ENCODE peak calls at places on chromosomes 16 and 17, in ten cellular contexts. D is cardiac muscle cell, S is neural progenitor cell, A is cardiac fibroblast, W is heart right ventricle, V is Caco-2, G is fibroblast of lung, E is SK-N-SH, H is activated B cell treated with CpG ODN at 0.5 μM for 24 hours, B is glutamatergic neuron. Z is an unnamed sample.
A peak's percentile ranks its signal among the peaks of the same experiment; 100 is the strongest.

GRCh38 chr16:65509172-65509571 is 387.3 kb upstream of the CDH11 start:
- DNase-seq in D (no peak), S (no peak), A (no peak), W (no peak), V (no peak), G (no peak), E (no peak), H (no peak), B (no peak), Z (no peak)

GRCh38 chr17:34363183-34363661 is at the start of gene CCL1:
- DNase-seq in D (no peak), S (no peak), A (no peak), W (no peak), V (no peak), G (no peak), E (no peak), H (no peak), B (no peak), Z (no peak)

GRCh38 chr17:77374170-77374936 is 233.6 kb downstream of the SEC14L1 start:
- DNase-seq in D (peak; percentile 93), S (peak; percentile 96), A (peak; percentile 80), W (peak; percentile 83), V (no peak), G (peak; percentile 93), E (peak; percentile 93), H (peak; percentile 51), B (peak; percentile 87), Z (peak; percentile 83)

GRCh38 chr17:2416010-2416734 is 15.3 kb upstream of the MNT start:
- DNase-seq in D (peak; percentile 93), S (peak; percentile 90), A (peak; percentile 94), W (peak; percentile 91), V (peak; percentile 92), G (peak; percentile 91), E (peak; percentile 88), H (peak; percentile 84), B (peak; percentile 93), Z (peak; percentile 94)

GRCh38 chr17:76458580-76459490 is 5.9 kb upstream of the UBE2O start:
- DNase-seq in D (peak; percentile 69), S (peak; percentile 82), A (peak; percentile 67), W (peak; percentile 57), V (peak; percentile 78), G (peak; percentile 61), E (peak; percentile 79), H (no peak), B (peak; percentile 76), Z (peak; percentile 64)

GRCh38 chr17:61731330-61731729 is 132.0 kb downstream of the BRIP1 start:
- DNase-seq in D (no peak), S (no peak), A (no peak), W (no peak), V (no peak), G (no peak), E (peak; percentile 10), H (no peak), B (no peak), Z (no peak)

GRCh38 chr16:12354296-12354818 is 377.8 kb downstream of the SNX29 start:
- DNase-seq in D (no peak), S (no peak), A (no peak), W (no peak), V (no peak), G (no peak), E (no peak), H (no peak), B (no peak), Z (no peak)

GRCh38 chr17:7238418-7239090 is 703 bp downstream of the PHF23 start:
- DNase-seq in D (peak; percentile 46), S (peak; percentile 40), A (no peak), W (peak; percentile 34), V (no peak), G (no peak), E (no peak), H (no peak), B (no peak), Z (peak; percentile 32)

GRCh38 chr16:87971933-87972332 is 20.7 kb downstream of the BANP start:
- DNase-seq in D (no peak), S (no peak), A (no peak), W (no peak), V (no peak), G (no peak), E (no peak), H (no peak), B (no peak), Z (no peak)

GRCh38 chr17:1487939-1488825 is 4.3 kb downstream of the MYO1C start:
- DNase-seq in D (peak; percentile 95), S (peak; percentile 95), A (peak; percentile 84), W (peak; percentile 91), V (peak; percentile 44), G (peak; percentile 80), E (peak; percentile 94), H (peak; percentile 85), B (peak; percentile 80), Z (peak; percentile 94)

GRCh38 chr16:8646271-8646670 is 24.8 kb downstream of the METTL22 start:
- DNase-seq in D (no peak), S (no peak), A (no peak), W (no peak), V (no peak), G (no peak), E (no peak), H (no peak), B (no peak), Z (no peak)

GRCh38 chr17:40548982-40549680 is 16.1 kb downstream of the CCR7 start:
- DNase-seq in D (peak; percentile 85), S (no peak), A (peak; percentile 97), W (no peak), V (peak; percentile 33), G (peak; percentile 98), E (peak; percentile 47), H (peak; percentile 17), B (no peak), Z (no peak)

GRCh38 chr17:41284043-41284442 is 8.5 kb downstream of the KRTAP9-7 start:
- DNase-seq in D (no peak), S (no peak), A (no peak), W (no peak), V (peak; percentile 22), G (no peak), E (no peak), H (no peak), B (no peak), Z (no peak)

GRCh38 chr16:13915033-13915635 is 4.8 kb upstream of the ERCC4 start:
- DNase-seq in D (no peak), S (no peak), A (no peak), W (no peak), V (no peak), G (no peak), E (no peak), H (no peak), B (no peak), Z (no peak)

GRCh38 chr17:63035695-63036094 is 69.7 kb downstream of the TANC2 start:
- DNase-seq in D (no peak), S (no peak), A (peak; percentile 24), W (no peak), V (no peak), G (no peak), E (no peak), H (no peak), B (no peak), Z (no peak)

GRCh38 chr17:64938925-64939474 is 19.7 kb upstream of the LRRC37A3 start:
- DNase-seq in D (peak; percentile 56), S (peak; percentile 75), A (peak; percentile 36), W (peak; percentile 48), V (peak; percentile 51), G (no peak), E (peak; percentile 62), H (peak; percentile 48), B (peak; percentile 67), Z (peak; percentile 71)
- TF ChIP-seq CTCF in D (peak; percentile 86), S (peak; percentile 73), A (peak; percentile 72), W (peak; percentile 43), V (peak; percentile 61), G (peak; percentile 59), E (peak; percentile 68), H (no peak), B (peak; percentile 67), Z (peak; percentile 62)

GRCh38 chr16:80369559-80369958 is 171.2 kb upstream of the DYNLRB2 start:
- DNase-seq in D (peak; percentile 43), S (peak; percentile 84), A (peak; percentile 67), W (no peak), V (peak; percentile 79), G (peak; percentile 64), E (peak; percentile 58), H (no peak), B (peak; percentile 70), Z (peak; percentile 54)
- TF ChIP-seq CTCF in D (peak; percentile 36), S (peak; percentile 86), A (peak; percentile 65), W (peak; percentile 22), V (peak; percentile 68), G (peak; percentile 78), E (no peak), H (no peak), B (peak; percentile 20), Z (peak; percentile 49)

GRCh38 chr17:83174859-83175550 is 95.6 kb downstream of the METRNL start:
- DNase-seq in D (no peak), S (no peak), A (no peak), W (no peak), V (no peak), G (no peak), E (no peak), H (no peak), B (no peak), Z (peak; percentile 1)
- TF ChIP-seq CTCF in D (peak; percentile 7), S (no peak), A (no peak), W (no peak), V (no peak), G (no peak), E (peak; percentile 13), H (no peak), B (no peak), Z (no peak)

GRCh38 chr16:83475108-83475507 is 332.7 kb upstream of the HSBP1 start:
- DNase-seq in D (no peak), S (no peak), A (no peak), W (no peak), V (no peak), G (no peak), E (no peak), H (no peak), B (no peak), Z (no peak)

GRCh38 chr16:83473109-83473508 is 334.7 kb upstream of the HSBP1 start:
- DNase-seq in D (peak; percentile 70), S (no peak), A (peak; percentile 48), W (no peak), V (no peak), G (peak; percentile 64), E (no peak), H (no peak), B (no peak), Z (no peak)

GRCh38 chr16:83470406-83470805 is 337.4 kb upstream of the HSBP1 start:
- DNase-seq in D (peak; percentile 21), S (no peak), A (peak; percentile 39), W (no peak), V (no peak), G (no peak), E (no peak), H (no peak), B (no peak), Z (no peak)

DNA sequence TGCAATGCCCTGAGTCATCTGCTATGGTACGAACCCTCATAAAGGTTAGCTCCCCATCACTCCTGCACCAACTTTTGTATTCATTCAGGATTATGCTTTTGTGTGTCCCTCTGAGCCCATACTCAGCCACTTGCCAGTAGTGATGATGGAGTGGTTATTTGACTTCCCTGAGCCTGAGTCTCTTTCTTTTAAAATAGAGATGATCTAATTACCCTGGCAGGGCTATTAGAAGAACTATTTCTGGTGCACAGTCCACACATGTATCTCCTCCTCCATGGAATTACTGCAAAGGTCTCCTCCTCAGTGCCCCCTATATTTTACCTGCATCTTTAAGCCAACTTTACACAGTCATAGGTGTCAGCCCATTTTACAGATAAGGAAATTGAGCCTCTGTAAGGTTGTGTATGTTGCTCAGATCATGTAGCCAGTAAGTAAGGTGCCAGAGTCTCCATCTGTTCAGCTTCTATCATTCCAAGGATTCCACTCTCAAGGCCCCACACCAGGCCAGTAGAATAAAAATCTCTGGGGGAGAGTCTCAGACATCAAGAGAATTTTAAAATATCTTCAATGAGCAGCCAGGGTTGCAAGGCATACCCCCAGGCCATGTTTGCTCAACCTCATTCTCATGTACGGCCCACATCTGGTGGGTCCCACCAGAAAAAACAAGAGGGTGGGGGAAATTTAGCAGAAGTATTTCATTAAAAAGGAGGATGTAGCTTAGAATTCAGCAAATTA is 333.7 kb upstream of the HSBP1 start:
- DNase-seq in D (no peak), S (no peak), A (no peak), W (no peak), V (no peak), G (no peak), E (no peak), H (no peak), B (no peak), Z (no peak)
- TF ChIP-seq CTCF in D (no peak), S (no peak), A (no peak), W (no peak), V (no peak), G (no peak), E (no peak), H (no peak), B (no peak), Z (no peak)